ENCODE peak calls at places on chromosome 18, in five cellular contexts. G is lower lobe of right lung; Y is CD8-positive, alpha-beta T cell; E is cardiac muscle cell; X is psoas muscle. V is an unnamed sample.

GRCh38 chr18:48032876-48033769 is 102.7 kb upstream of the SMAD2 start:
- DNase-seq in G (no peak), Y (no peak), E (no peak), X (no peak), V (no peak)

GRCh38 chr18:59715966-59716369 is 18.7 kb upstream of the CCBE1 start:
- DNase-seq in G (no peak), Y (no peak), E (no peak), X (no peak), V (no peak)

GRCh38 chr18:54873884-54874255 is 45.6 kb downstream of the RAB27B start:
- DNase-seq in G (no peak), Y (no peak), E (no peak), X (no peak), V (no peak)

GRCh38 chr18:3453540-3454364 is 3.8 kb downstream of the TGIF1 start:
- DNase-seq in G (peak; percentile 51), Y (no peak), E (peak; percentile 28), X (peak; percentile 56), V (peak; percentile 71)

GRCh38 chr18:36365836-36366775 is 68.6 kb downstream of the FHOD3 start:
- DNase-seq in G (no peak), Y (no peak), E (no peak), X (no peak), V (no peak)

GRCh38 chr18:9135912-9136314 is 668 bp upstream of the ANKRD12 start:
- DNase-seq in G (no peak), Y (no peak), E (no peak), X (no peak), V (no peak)

GRCh38 chr18:79949571-79950439 is 1.6 kb downstream of the SLC66A2 start:
- DNase-seq in G (peak; percentile 85), Y (no peak), E (no peak), X (peak; percentile 68), V (peak; percentile 73)

GRCh38 chr18:26536032-26536431 is 12.3 kb downstream of the KCTD1 start:
- DNase-seq in G (no peak), Y (no peak), E (no peak), X (no peak), V (no peak)

GRCh38 chr18:10530852-10531251 is 5.0 kb downstream of the NAPG start:
- DNase-seq in G (no peak), Y (no peak), E (no peak), X (no peak), V (no peak)

DNA sequence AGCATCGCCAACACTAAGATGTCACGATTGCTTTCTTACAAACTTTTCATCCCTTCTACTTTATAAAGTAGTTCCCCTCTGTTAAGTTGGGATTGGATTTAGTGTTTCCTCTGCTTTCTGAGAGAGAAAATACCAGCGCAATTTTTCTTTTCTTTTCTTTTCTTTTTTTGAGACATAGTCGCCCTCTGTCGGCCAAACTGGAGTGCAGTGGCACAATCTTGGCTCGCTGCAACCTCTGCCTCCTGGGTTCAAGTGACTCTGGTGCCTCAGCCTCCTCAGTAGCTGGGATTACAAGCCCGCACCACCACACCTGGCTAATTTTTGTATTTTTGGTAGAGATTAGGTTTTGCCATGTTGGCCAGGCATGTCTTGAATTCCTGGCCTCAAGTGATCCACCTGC is 9.0 kb downstream of the RELCH start:
- DNase-seq in G (no peak), Y (no peak), E (no peak), X (no peak), V (no peak)
- TF ChIP-seq CTCF in G (no peak), Y (no peak), E (no peak), X (no peak), V (no peak)

GRCh38 chr18:50250935-50251334 is 15.4 kb downstream of the CFAP53 start:
- DNase-seq in G (no peak), Y (no peak), E (no peak), X (no peak), V (no peak)

GRCh38 chr18:50247562-50247961 is 18.7 kb downstream of the CFAP53 start:
- DNase-seq in G (no peak), Y (no peak), E (no peak), X (no peak), V (no peak)
- H3K4me3 ChIP-seq in G (no peak overlapping the region), Y (no peak overlapping the region), E (no peak overlapping the region), X (no peak overlapping the region), V (no peak overlapping the region)

DNA sequence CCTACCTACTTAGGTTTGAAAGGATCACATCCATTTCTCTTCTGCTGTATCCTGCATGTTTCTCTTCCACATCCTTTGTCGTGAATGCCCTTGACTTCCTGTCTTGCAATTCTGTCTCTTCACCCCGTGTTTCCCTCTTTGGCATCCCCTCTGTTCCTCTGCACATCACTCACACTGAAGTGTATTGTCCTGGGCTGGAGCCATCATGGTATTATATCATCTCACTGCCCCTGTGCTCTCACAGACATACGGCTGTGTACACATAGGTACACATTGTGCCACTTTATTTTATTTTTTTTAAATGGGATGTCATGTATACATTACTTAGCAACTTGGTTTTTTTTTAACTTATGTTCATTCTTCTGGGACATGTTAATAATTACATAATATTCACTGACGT is 291.6 kb downstream of the ALPK2 start:
- DNase-seq in G (no peak), Y (no peak), E (no peak), X (no peak), V (no peak)
- H3K36me3 ChIP-seq in G (peaks cover 60% of the 10 kb centered on the region), Y (no peaks in the 10 kb centered on the region), E (no peaks in the 10 kb centered on the region), X (peaks cover 39% of the 10 kb centered on the region), V (no peaks in the 10 kb centered on the region)

GRCh38 chr18:12477606-12478005 is 69.9 kb downstream of the PRELID3A start:
- DNase-seq in G (no peak), Y (no peak), E (no peak), X (no peak), V (no peak)

GRCh38 chr18:12479982-12480381 is 72.3 kb downstream of the PRELID3A start:
- DNase-seq in G (no peak), Y (no peak), E (no peak), X (no peak), V (no peak)

GRCh38 chr18:12474876-12475275 is 67.1 kb downstream of the PRELID3A start:
- DNase-seq in G (no peak), Y (no peak), E (no peak), X (no peak), V (no peak)

GRCh38 chr18:12476955-12477354 is 69.2 kb downstream of the PRELID3A start:
- DNase-seq in G (no peak), Y (no peak), E (peak; percentile 18), X (no peak), V (no peak)

DNA sequence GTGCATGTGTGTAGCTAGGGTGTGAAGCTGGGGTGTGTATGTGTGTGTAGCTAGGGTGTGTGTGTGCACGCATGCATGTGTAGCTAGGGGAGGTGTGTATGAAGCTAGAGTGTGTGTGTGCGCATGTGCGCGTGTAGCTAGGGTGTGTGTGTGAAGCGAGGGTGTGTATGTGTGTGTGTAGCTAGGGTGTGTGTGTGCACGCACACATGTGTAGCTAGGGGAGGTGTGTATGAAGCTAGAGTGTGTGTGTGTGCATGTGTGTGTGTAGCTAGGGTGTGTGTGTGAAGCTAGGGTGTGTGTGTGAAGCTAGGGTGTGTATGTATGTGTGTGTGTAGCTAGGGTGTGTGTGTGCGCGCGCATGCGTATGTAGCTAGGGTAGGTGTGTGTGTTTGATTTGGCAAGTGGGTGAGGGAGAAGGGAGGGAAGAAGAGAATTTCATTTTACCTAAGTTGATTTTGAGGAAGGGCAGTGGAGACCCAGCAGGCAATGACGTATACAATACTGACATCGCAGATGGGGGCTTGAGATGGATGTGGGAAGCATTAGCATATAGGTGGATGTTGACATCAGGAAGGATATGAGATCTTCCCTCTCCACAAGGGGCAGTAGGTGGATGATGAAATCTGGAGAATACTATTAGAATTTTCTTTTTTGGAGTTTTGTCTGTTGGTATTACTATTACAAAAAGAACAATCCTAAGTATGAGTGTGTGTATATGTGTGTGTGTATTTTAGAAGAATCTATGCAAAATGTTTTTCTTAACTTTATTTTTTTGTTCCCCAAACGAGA is 70.7 kb downstream of the PRELID3A start:
- DNase-seq in G (no peak), Y (no peak), E (no peak), X (no peak), V (no peak)
- TF ChIP-seq CTCF in G (no peak), Y (no peak), E (no peak), X (no peak), V (no peak)

DNA sequence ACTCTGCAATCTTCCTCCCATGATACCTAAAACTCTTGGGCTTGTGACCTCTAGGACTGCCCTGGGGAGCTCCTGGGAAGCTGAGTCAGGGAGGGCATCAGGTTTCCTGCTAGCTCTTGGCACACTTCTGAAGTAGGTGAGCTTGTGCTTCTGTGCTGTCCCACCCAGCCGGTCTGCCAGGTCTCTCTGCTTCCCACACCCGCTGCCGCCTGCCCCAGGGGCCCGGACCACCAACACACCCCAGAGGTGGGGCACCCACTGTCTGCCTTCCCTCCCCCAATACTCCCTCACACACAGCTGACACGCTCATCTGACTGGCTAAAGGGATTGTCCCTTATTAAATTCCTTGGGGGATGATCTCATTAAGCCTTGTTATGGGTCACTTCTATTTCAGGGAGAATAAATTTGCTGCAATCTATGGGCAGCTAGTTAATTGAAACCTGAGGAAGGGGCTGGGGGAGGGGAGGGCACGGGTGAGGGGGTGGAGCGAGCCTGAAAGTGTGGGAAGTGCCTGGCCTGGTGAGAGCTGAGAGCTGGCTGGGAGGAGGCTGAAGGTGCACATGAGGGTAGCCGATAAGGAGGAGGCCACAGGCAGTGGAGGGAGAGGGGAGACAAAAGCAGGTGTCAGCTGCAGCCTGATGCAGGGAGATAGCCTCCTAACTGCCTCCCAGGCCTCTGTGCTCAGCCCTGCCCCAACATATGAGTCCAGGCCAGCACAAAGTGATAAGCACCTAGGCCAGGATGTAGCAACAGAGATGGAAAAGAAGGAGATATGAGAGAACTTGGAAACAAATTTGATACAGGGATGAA is 48.8 kb downstream of the HAUS1 start:
- DNase-seq in G (peak; percentile 48), Y (no peak), E (peak; percentile 48), X (peak; percentile 82), V (peak; percentile 49)
- H3K4me3 ChIP-seq in G (no peak overlapping the region), Y (no peak overlapping the region), E (no peak overlapping the region), X (peak overlapping the region; percentile 54), V (no peak overlapping the region)

GRCh38 chr18:68699043-68699442 is 15.9 kb downstream of the TMX3 start:
- DNase-seq in G (no peak), Y (no peak), E (no peak), X (no peak), V (no peak)
- H3K36me3 ChIP-seq in G (peaks cover 63% of the 10 kb centered on the region), Y (peaks cover 12% of the 10 kb centered on the region), E (peaks cover 36% of the 10 kb centered on the region), X (peaks cover 44% of the 10 kb centered on the region), V (no peaks in the 10 kb centered on the region)

DNA sequence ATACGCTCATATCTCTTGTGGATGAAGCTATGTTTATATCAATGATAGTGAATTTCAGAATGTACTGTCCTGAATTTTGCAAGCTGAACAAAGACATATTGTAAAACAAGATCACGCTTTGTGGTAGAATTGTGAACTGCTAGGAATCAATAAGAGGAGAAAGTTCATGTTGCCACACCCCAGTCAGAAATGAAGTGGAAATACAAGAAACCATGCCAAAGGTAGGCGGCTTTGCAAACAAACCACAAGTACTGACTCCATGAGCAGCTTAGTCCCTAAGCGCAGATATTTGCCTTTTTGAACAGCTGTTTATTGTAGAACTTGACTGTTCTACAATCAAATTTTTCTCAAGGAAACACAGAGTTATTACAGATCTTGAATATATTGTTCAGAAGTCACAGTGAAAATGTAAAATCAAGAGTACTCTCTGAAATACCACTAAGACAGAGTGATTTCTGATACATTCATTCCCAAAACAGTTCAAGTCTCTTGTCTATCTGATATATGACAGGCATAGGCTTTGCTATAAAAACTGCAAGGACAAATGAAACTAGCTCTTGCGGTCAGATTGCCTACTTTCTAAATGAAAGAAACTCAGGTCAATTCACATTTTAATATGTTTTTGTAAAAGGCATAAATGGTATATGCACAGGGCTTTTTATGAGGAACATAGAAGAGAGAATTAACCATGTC is 120.9 kb upstream of the CDH19 start:
- DNase-seq in G (no peak), Y (no peak), E (no peak), X (no peak), V (no peak)
- TF ChIP-seq CTCF in G (no peak), Y (no peak), E (no peak), X (no peak), V (no peak)

GRCh38 chr18:52341617-52342381 is 1.8 kb downstream of the DCC start:
- DNase-seq in G (no peak), Y (no peak), E (peak; percentile 54), X (peak; percentile 35), V (peak; percentile 72)
- H3K4me3 ChIP-seq in G (peak overlapping the region; percentile 38), Y (no peak overlapping the region), E (peak overlapping the region; percentile 31), X (no peak overlapping the region), V (no peak overlapping the region)

GRCh38 chr18:76911440-76911839 is 89.1 kb downstream of the ZNF236 start:
- DNase-seq in G (no peak), Y (no peak), E (no peak), X (no peak), V (no peak)
- H3K36me3 ChIP-seq in G (peaks cover 85% of the 10 kb centered on the region), Y (peaks cover 55% of the 10 kb centered on the region), E (peaks cover 30% of the 10 kb centered on the region), X (peaks cover 87% of the 10 kb centered on the region), V (no peaks in the 10 kb centered on the region)

V was measured in left lung.